ENCODE peak calls at places on chromosome 16, in nine cellular contexts. One of them, this sample, is unnamed.

GRCh38 chr16:88922114-88922825 is 54.7 kb downstream of the CBFA2T3 start:
- DNase-seq in effector memory CD4-positive, alpha-beta T cell: no peak
- DNase-seq in stimulated activated CD4-positive, alpha-beta T cell treated with anti-CD3 and anti-CD28 coated beads, Interleukin-2, amount 100 ng/mL, for 24 hours: no peak
- DNase-seq in iris pigment epithelial cell: peak; percentile 48
- DNase-seq in A172: peak; percentile 65
- DNase-seq in SW 1271: no peak
- DNase-seq in MM.1S: no peak
- DNase-seq in central memory CD4-positive, alpha-beta T cell: no peak
- DNase-seq in COR-L47: no peak
- DNase-seq in this sample: no peak

GRCh38 chr16:27401768-27402568 is at the start of gene IL21R:
- DNase-seq in effector memory CD4-positive, alpha-beta T cell: peak; percentile 88
- DNase-seq in SW 1271: no peak
- DNase-seq in iris pigment epithelial cell: peak; percentile 67
- DNase-seq in central memory CD4-positive, alpha-beta T cell: peak; percentile 93
- DNase-seq in A172: peak; percentile 91
- DNase-seq in stimulated activated CD4-positive, alpha-beta T cell treated with anti-CD3 and anti-CD28 coated beads, Interleukin-2, amount 100 ng/mL, for 24 hours: peak; percentile 88
- DNase-seq in MM.1S: peak; percentile 74
- DNase-seq in COR-L47: no peak
- DNase-seq in this sample: peak; percentile 53

GRCh38 chr16:67395458-67396158 is 2.3 kb upstream of the TPPP3 start:
- DNase-seq in stimulated activated CD4-positive, alpha-beta T cell treated with anti-CD3 and anti-CD28 coated beads, Interleukin-2, amount 100 ng/mL, for 24 hours: no peak
- DNase-seq in effector memory CD4-positive, alpha-beta T cell: no peak
- DNase-seq in central memory CD4-positive, alpha-beta T cell: no peak
- DNase-seq in iris pigment epithelial cell: peak; percentile 20
- DNase-seq in A172: peak; percentile 31
- DNase-seq in SW 1271: no peak
- DNase-seq in COR-L47: peak; percentile 96
- DNase-seq in MM.1S: no peak
- DNase-seq in this sample: peak; percentile 93

GRCh38 chr16:27799866-27800265 is 249.9 kb downstream of the KATNIP start:
- DNase-seq in A172: no peak
- DNase-seq in iris pigment epithelial cell: no peak
- DNase-seq in COR-L47: no peak
- DNase-seq in stimulated activated CD4-positive, alpha-beta T cell treated with anti-CD3 and anti-CD28 coated beads, Interleukin-2, amount 100 ng/mL, for 24 hours: no peak
- DNase-seq in central memory CD4-positive, alpha-beta T cell: no peak
- DNase-seq in MM.1S: no peak
- DNase-seq in effector memory CD4-positive, alpha-beta T cell: no peak
- DNase-seq in SW 1271: no peak
- DNase-seq in this sample: no peak

GRCh38 chr16:82657239-82657638 is 30.5 kb downstream of the CDH13 start:
- DNase-seq in central memory CD4-positive, alpha-beta T cell: no peak
- DNase-seq in SW 1271: no peak
- DNase-seq in A172: no peak
- DNase-seq in MM.1S: no peak
- DNase-seq in stimulated activated CD4-positive, alpha-beta T cell treated with anti-CD3 and anti-CD28 coated beads, Interleukin-2, amount 100 ng/mL, for 24 hours: no peak
- DNase-seq in COR-L47: no peak
- DNase-seq in iris pigment epithelial cell: peak; percentile 90
- DNase-seq in effector memory CD4-positive, alpha-beta T cell: no peak
- DNase-seq in this sample: no peak

GRCh38 chr16:23796941-23797340 is 38.8 kb upstream of the PRKCB start:
- DNase-seq in effector memory CD4-positive, alpha-beta T cell: no peak
- DNase-seq in COR-L47: no peak
- DNase-seq in MM.1S: no peak
- DNase-seq in stimulated activated CD4-positive, alpha-beta T cell treated with anti-CD3 and anti-CD28 coated beads, Interleukin-2, amount 100 ng/mL, for 24 hours: no peak
- DNase-seq in A172: no peak
- DNase-seq in iris pigment epithelial cell: no peak
- DNase-seq in SW 1271: no peak
- DNase-seq in central memory CD4-positive, alpha-beta T cell: no peak
- DNase-seq in this sample: no peak

GRCh38 chr16:28596840-28597691 is at the start of gene SULT1A2:
- DNase-seq in central memory CD4-positive, alpha-beta T cell: no peak
- DNase-seq in SW 1271: no peak
- DNase-seq in iris pigment epithelial cell: no peak
- DNase-seq in MM.1S: no peak
- DNase-seq in A172: no peak
- DNase-seq in effector memory CD4-positive, alpha-beta T cell: no peak
- DNase-seq in COR-L47: no peak
- DNase-seq in stimulated activated CD4-positive, alpha-beta T cell treated with anti-CD3 and anti-CD28 coated beads, Interleukin-2, amount 100 ng/mL, for 24 hours: no peak
- DNase-seq in this sample: no peak

GRCh38 chr16:30065943-30066881 is 652 bp downstream of the ALDOA start:
- DNase-seq in A172: no peak
- DNase-seq in central memory CD4-positive, alpha-beta T cell: no peak
- DNase-seq in iris pigment epithelial cell: peak; percentile 84
- DNase-seq in MM.1S: no peak
- DNase-seq in stimulated activated CD4-positive, alpha-beta T cell treated with anti-CD3 and anti-CD28 coated beads, Interleukin-2, amount 100 ng/mL, for 24 hours: peak; percentile 53
- DNase-seq in COR-L47: no peak
- DNase-seq in SW 1271: no peak
- DNase-seq in effector memory CD4-positive, alpha-beta T cell: no peak
- DNase-seq in this sample: peak; percentile 30

GRCh38 chr16:79006762-79007161 is 593.8 kb downstream of the MAF start:
- DNase-seq in COR-L47: no peak
- DNase-seq in central memory CD4-positive, alpha-beta T cell: no peak
- DNase-seq in stimulated activated CD4-positive, alpha-beta T cell treated with anti-CD3 and anti-CD28 coated beads, Interleukin-2, amount 100 ng/mL, for 24 hours: no peak
- DNase-seq in A172: no peak
- DNase-seq in MM.1S: no peak
- DNase-seq in effector memory CD4-positive, alpha-beta T cell: no peak
- DNase-seq in iris pigment epithelial cell: no peak
- DNase-seq in SW 1271: no peak
- DNase-seq in this sample: no peak

GRCh38 chr16:57818377-57819055 is 16.2 kb upstream of the KIFC3 start:
- DNase-seq in central memory CD4-positive, alpha-beta T cell: no peak
- DNase-seq in COR-L47: peak; percentile 95
- DNase-seq in MM.1S: no peak
- DNase-seq in A172: no peak
- DNase-seq in effector memory CD4-positive, alpha-beta T cell: no peak
- DNase-seq in SW 1271: no peak
- DNase-seq in stimulated activated CD4-positive, alpha-beta T cell treated with anti-CD3 and anti-CD28 coated beads, Interleukin-2, amount 100 ng/mL, for 24 hours: no peak
- DNase-seq in iris pigment epithelial cell: no peak
- DNase-seq in this sample: peak; percentile 89